ENCODE peak calls at places on chromosomes 6 and 20, in five cellular contexts. A is EL; Y is DMS153; F is fibroblast of mammary gland; V is stimulated activated CD4-positive, alpha-beta T cell treated with anti-CD3 and anti-CD28 coated beads, Interleukin-12 subunit alpha, Interleukin-12 subunit beta, amount 100 ng/mL, for 4 hours. G is an unnamed sample.

GRCh38 chr6:170438402-170438753 is 114.7 kb downstream of the PSMB1 start:
- DNase-seq in A (peak), Y (peak), F (peak), V (no peak), G (peak)

GRCh38 chr6:17656092-17656491 is 50.6 kb downstream of the NUP153 start:
- DNase-seq in A (peak), Y (no peak), F (peak), V (no peak), G (no peak)

GRCh38 chr20:17109307-17109706 is 117.5 kb upstream of the PCSK2 start:
- DNase-seq in A (no peak), Y (peak), F (no peak), V (no peak), G (no peak)

GRCh38 chr6:42140051-42140450 is 2.4 kb downstream of the C6orf132 start:
- DNase-seq in A (peak), Y (no peak), F (no peak), V (no peak), G (no peak)

GRCh38 chr20:34301587-34302311 is 1.4 kb downstream of the AHCY start:
- DNase-seq in A (no peak), Y (no peak), F (no peak), V (no peak), G (no peak)

GRCh38 chr6:143441680-143442359 is 8.7 kb downstream of the ADAT2 start:
- DNase-seq in A (peak), Y (no peak), F (peak), V (no peak), G (no peak)

GRCh38 chr20:63167026-63167917 is 48.7 kb downstream of the YTHDF1 start:
- DNase-seq in A (no peak), Y (no peak), F (no peak), V (no peak), G (no peak)

GRCh38 chr20:56778765-56779195 is 149.7 kb downstream of the TFAP2C start:
- DNase-seq in A (no peak), Y (peak), F (peak), V (no peak), G (peak)

GRCh38 chr20:14062786-14063185 is 67.5 kb downstream of the MACROD2 start:
- DNase-seq in A (no peak), Y (no peak), F (peak), V (no peak), G (no peak)

GRCh38 chr6:52598123-52598823 is 21.4 kb upstream of the TRAM2 start:
- DNase-seq in A (peak), Y (no peak), F (peak), V (no peak), G (peak)

GRCh38 chr6:11494786-11495564 is 42.6 kb upstream of the TMEM170B start:
- DNase-seq in A (no peak), Y (no peak), F (no peak), V (no peak), G (no peak)

GRCh38 chr6:109672204-109672603 is 18.8 kb downstream of the AK9 start:
- DNase-seq in A (peak), Y (no peak), F (peak), V (no peak), G (no peak)

GRCh38 chr6:25717856-25718740 is 36.4 kb upstream of the SLC17A4 start:
- DNase-seq in A (peak), Y (peak), F (peak), V (no peak), G (no peak)

GRCh38 chr20:43666376-43667328 is at the start of gene MYBL2:
- DNase-seq in A (peak), Y (peak), F (peak), V (peak), G (peak)

GRCh38 chr20:32842688-32843524 is 15.8 kb upstream of the EFCAB8 start:
- DNase-seq in A (no peak), Y (no peak), F (no peak), V (no peak), G (no peak)

GRCh38 chr20:47674686-47675085 is 110.6 kb downstream of the SULF2 start:
- DNase-seq in A (no peak), Y (no peak), F (no peak), V (no peak), G (no peak)

GRCh38 chr20:47181056-47181862 is 175.2 kb downstream of the ZMYND8 start:
- DNase-seq in A (peak), Y (peak), F (peak), V (no peak), G (no peak)

GRCh38 chr20:46169245-46170171 is 51.4 kb downstream of the CD40 start:
- DNase-seq in A (no peak), Y (no peak), F (no peak), V (no peak), G (no peak)

GRCh38 chr20:40769677-40770285 is 80.7 kb upstream of the MAFB start:
- DNase-seq in A (no peak), Y (no peak), F (no peak), V (no peak), G (no peak)

GRCh38 chr6:112466378-112467151 is 119.4 kb downstream of the RFPL4B start:
- DNase-seq in A (peak), Y (no peak), F (peak), V (no peak), G (no peak)

GRCh38 chr6:47438481-47439347 is 38.9 kb upstream of the CD2AP start:
- DNase-seq in A (no peak), Y (no peak), F (no peak), V (no peak), G (no peak)

GRCh38 chr6:134937426-134937825 is 12.5 kb downstream of the ALDH8A1 start:
- DNase-seq in A (peak), Y (no peak), F (peak), V (no peak), G (no peak)

GRCh38 chr20:5621305-5621704 is 128.9 kb upstream of the SHLD1 start:
- DNase-seq in A (no peak), Y (peak), F (peak), V (no peak), G (no peak)

GRCh38 chr6:79684821-79685220 is 53.7 kb downstream of the SH3BGRL2 start:
- DNase-seq in A (no peak), Y (no peak), F (no peak), V (no peak), G (no peak)

GRCh38 chr6:132114201-132114860 is 163.2 kb upstream of the CCN2 start:
- DNase-seq in A (no peak), Y (no peak), F (peak), V (no peak), G (no peak)

GRCh38 chr20:61883867-61884393 is 181.8 kb downstream of the TAF4 start:
- DNase-seq in A (no peak), Y (no peak), F (no peak), V (no peak), G (no peak)

GRCh38 chr20:430091-430999 is 22.2 kb downstream of the RBCK1 start:
- DNase-seq in A (no peak), Y (no peak), F (no peak), V (no peak), G (no peak)

GRCh38 chr6:101226677-101227135 is 166.8 kb upstream of the GRIK2 start:
- DNase-seq in A (peak), Y (no peak), F (peak), V (no peak), G (peak)

GRCh38 chr6:116034327-116034726 is 26.4 kb downstream of the FRK start:
- DNase-seq in A (peak), Y (no peak), F (peak), V (no peak), G (no peak)

GRCh38 chr6:21914121-21914973 is 320.8 kb downstream of the SOX4 start:
- DNase-seq in A (peak), Y (peak), F (peak), V (peak), G (no peak)

GRCh38 chr20:34511891-34512265 is 4.3 kb upstream of the DYNLRB1 start:
- DNase-seq in A (no peak), Y (no peak), F (no peak), V (no peak), G (no peak)

GRCh38 chr20:1211954-1212497 is 8.8 kb downstream of the C20orf202 start:
- DNase-seq in A (no peak), Y (no peak), F (no peak), V (no peak), G (no peak)